ENCODE peak calls at places on chromosomes 5 and 9, in ten cellular contexts. F is nephron progenitor cell; T is LoVo; Y is natural killer cell treated with Interleukin-12 subunit alpha and Interleukin-12 subunit beta and Interleukin-15 and Interleukin-18, amount 100 ng/mL, for 72 hours; H is activated naive CD4-positive, alpha-beta T cell treated with anti-CD3 and anti-CD28 coated beads for 36 hours; N is RWPE1; A is NCI-H510A; M is body of pancreas; D is H7; G is thyroid gland. R is an unnamed sample.

GRCh38 chr9:88980732-88981336 is 10.4 kb upstream of the S1PR3 start:
- DNase-seq in T (no peak), N (no peak), M (no peak), H (no peak), Y (no peak), G (no peak), D (no peak), A (no peak), F (no peak), R (no peak)

GRCh38 chr5:132459031-132459982 is 31.3 kb downstream of the IRF1 start:
- DNase-seq in Y (no peak), H (peak), D (no peak), T (peak), A (no peak), G (no peak), M (no peak), F (no peak), N (no peak), R (no peak)

GRCh38 chr5:32462618-32463017 is 18.1 kb upstream of the ZFR start:
- DNase-seq in F (no peak), M (no peak), N (peak), H (peak), G (no peak), T (no peak), Y (no peak), A (no peak), D (no peak), R (no peak)

GRCh38 chr5:13567819-13568218 is 376.7 kb downstream of the DNAH5 start:
- DNase-seq in N (peak), G (no peak), H (no peak), F (no peak), M (no peak), T (no peak), A (no peak), D (no peak), Y (no peak), R (no peak)

GRCh38 chr5:167623354-167623753 is 668.1 kb upstream of the WWC1 start:
- DNase-seq in G (no peak), F (no peak), Y (no peak), N (no peak), T (no peak), A (no peak), H (no peak), D (no peak), M (no peak), R (no peak)

GRCh38 chr5:14428302-14429081 is 153.1 kb upstream of the OTULINL start:
- DNase-seq in N (peak), H (no peak), D (no peak), T (no peak), Y (no peak), M (peak), F (no peak), A (no peak), G (no peak), R (no peak)

GRCh38 chr9:16336833-16337232 is 533.6 kb downstream of the BNC2 start:
- DNase-seq in M (no peak), N (no peak), H (no peak), T (no peak), F (no peak), Y (no peak), D (no peak), A (no peak), G (no peak), R (no peak)

GRCh38 chr5:8729437-8729836 is 816.4 kb downstream of the SEMA5A start:
- DNase-seq in N (no peak), G (no peak), H (no peak), M (no peak), D (no peak), T (no peak), A (no peak), F (no peak), Y (no peak), R (no peak)

GRCh38 chr5:169893010-169893409 is 87.3 kb downstream of the INSYN2B start:
- DNase-seq in F (no peak), G (no peak), D (no peak), T (no peak), Y (no peak), N (no peak), A (no peak), M (no peak), H (no peak), R (no peak)

R was measured in NCI-H2171.